ENCODE peak calls at places on chromosomes 6 and 20, in five cellular contexts. One of them, this sample, is unnamed.

GRCh38 chr6:142545147-142545546 is 243.3 kb downstream of the ADGRG6 start:
- DNase-seq in CD4-positive, alpha-beta T cell: no peak
- DNase-seq in RWPE1: no peak
- DNase-seq in HCT116: no peak
- DNase-seq in A673: no peak
- DNase-seq in this sample: no peak

GRCh38 chr6:3230275-3231212 is 3.1 kb upstream of the TUBB2B start:
- DNase-seq in CD4-positive, alpha-beta T cell: no peak
- DNase-seq in RWPE1: no peak
- DNase-seq in HCT116: no peak
- DNase-seq in A673: peak; percentile 80
- DNase-seq in this sample: peak; percentile 59

GRCh38 chr6:149436647-149437046 is 36.6 kb downstream of the SUMO4 start:
- DNase-seq in CD4-positive, alpha-beta T cell: no peak
- DNase-seq in RWPE1: no peak
- DNase-seq in HCT116: no peak
- DNase-seq in A673: no peak
- DNase-seq in this sample: no peak

GRCh38 chr20:14288341-14289330 is 48.8 kb downstream of the FLRT3 start:
- DNase-seq in CD4-positive, alpha-beta T cell: no peak
- DNase-seq in RWPE1: peak; percentile 90
- DNase-seq in HCT116: peak; percentile 72
- DNase-seq in A673: no peak
- DNase-seq in this sample: no peak

GRCh38 chr20:13469262-13469661 is 169.5 kb downstream of the TASP1 start:
- DNase-seq in CD4-positive, alpha-beta T cell: no peak
- DNase-seq in RWPE1: no peak
- DNase-seq in HCT116: no peak
- DNase-seq in A673: no peak
- DNase-seq in this sample: no peak

GRCh38 chr6:56902551-56903464 is 52.1 kb upstream of the BEND6 start:
- DNase-seq in CD4-positive, alpha-beta T cell: no peak
- DNase-seq in RWPE1: peak; percentile 44
- DNase-seq in HCT116: no peak
- DNase-seq in A673: peak; percentile 65
- DNase-seq in this sample: no peak

GRCh38 chr6:8229913-8230312 is 127.6 kb upstream of the EEF1E1 start:
- DNase-seq in CD4-positive, alpha-beta T cell: no peak
- DNase-seq in RWPE1: peak; percentile 46
- DNase-seq in HCT116: no peak
- DNase-seq in A673: no peak
- DNase-seq in this sample: no peak

GRCh38 chr20:20744170-20744725 is 31.8 kb upstream of the RALGAPA2 start:
- DNase-seq in CD4-positive, alpha-beta T cell: no peak
- DNase-seq in RWPE1: no peak
- DNase-seq in HCT116: no peak
- DNase-seq in A673: peak; percentile 75
- DNase-seq in this sample: no peak

GRCh38 chr20:21101453-21102251 is 4.5 kb downstream of the LINC00237 start:
- DNase-seq in CD4-positive, alpha-beta T cell: no peak
- DNase-seq in RWPE1: no peak
- DNase-seq in HCT116: no peak
- DNase-seq in A673: peak; percentile 33
- DNase-seq in this sample: no peak

GRCh38 chr6:7124631-7125030 is 16.9 kb downstream of the RREB1 start:
- DNase-seq in CD4-positive, alpha-beta T cell: no peak
- DNase-seq in RWPE1: no peak
- DNase-seq in HCT116: no peak
- DNase-seq in A673: no peak
- DNase-seq in this sample: no peak

GRCh38 chr6:134288538-134289203 is 29.2 kb downstream of the SGK1 start:
- DNase-seq in CD4-positive, alpha-beta T cell: no peak
- DNase-seq in RWPE1: peak; percentile 52
- DNase-seq in HCT116: no peak
- DNase-seq in A673: peak; percentile 68
- DNase-seq in this sample: no peak

GRCh38 chr20:43007525-43007924 is 182.2 kb downstream of the PTPRT start:
- DNase-seq in CD4-positive, alpha-beta T cell: no peak
- DNase-seq in RWPE1: no peak
- DNase-seq in HCT116: no peak
- DNase-seq in A673: no peak
- DNase-seq in this sample: no peak

GRCh38 chr20:34571753-34572152 is 13.2 kb downstream of the MAP1LC3A start:
- DNase-seq in CD4-positive, alpha-beta T cell: no peak
- DNase-seq in RWPE1: no peak
- DNase-seq in HCT116: no peak
- DNase-seq in A673: no peak
- DNase-seq in this sample: no peak

GRCh38 chr20:1469925-1470571 is 3.4 kb upstream of the NSFL1C start:
- DNase-seq in CD4-positive, alpha-beta T cell: no peak
- DNase-seq in RWPE1: peak; percentile 89
- DNase-seq in HCT116: peak; percentile 79
- DNase-seq in A673: peak; percentile 90
- DNase-seq in this sample: peak; percentile 7

GRCh38 chr6:13486679-13487121 is 700 bp downstream of the GFOD1 start:
- DNase-seq in CD4-positive, alpha-beta T cell: peak; percentile 59
- DNase-seq in RWPE1: peak; percentile 64
- DNase-seq in HCT116: no peak
- DNase-seq in A673: peak; percentile 74
- DNase-seq in this sample: peak; percentile 45

GRCh38 chr6:48671506-48671905 is 560.5 kb upstream of the PTCHD4 start:
- DNase-seq in CD4-positive, alpha-beta T cell: no peak
- DNase-seq in RWPE1: no peak
- DNase-seq in HCT116: no peak
- DNase-seq in A673: no peak
- DNase-seq in this sample: no peak

GRCh38 chr6:166553563-166554271 is 32.8 kb downstream of the RAMACL start:
- DNase-seq in CD4-positive, alpha-beta T cell: no peak
- DNase-seq in RWPE1: peak; percentile 78
- DNase-seq in HCT116: no peak
- DNase-seq in A673: no peak
- DNase-seq in this sample: no peak

GRCh38 chr6:166556336-166556735 is 30.1 kb downstream of the RAMACL start:
- DNase-seq in CD4-positive, alpha-beta T cell: no peak
- DNase-seq in RWPE1: no peak
- DNase-seq in HCT116: no peak
- DNase-seq in A673: no peak
- DNase-seq in this sample: no peak

GRCh38 chr6:166555066-166555465 is 31.4 kb downstream of the RAMACL start:
- DNase-seq in CD4-positive, alpha-beta T cell: no peak
- DNase-seq in RWPE1: no peak
- DNase-seq in HCT116: no peak
- DNase-seq in A673: no peak
- DNase-seq in this sample: no peak

GRCh38 chr6:166552600-166552999 is 33.9 kb downstream of the RAMACL start:
- DNase-seq in CD4-positive, alpha-beta T cell: no peak
- DNase-seq in RWPE1: no peak
- DNase-seq in HCT116: no peak
- DNase-seq in A673: no peak
- DNase-seq in this sample: no peak

DNA sequence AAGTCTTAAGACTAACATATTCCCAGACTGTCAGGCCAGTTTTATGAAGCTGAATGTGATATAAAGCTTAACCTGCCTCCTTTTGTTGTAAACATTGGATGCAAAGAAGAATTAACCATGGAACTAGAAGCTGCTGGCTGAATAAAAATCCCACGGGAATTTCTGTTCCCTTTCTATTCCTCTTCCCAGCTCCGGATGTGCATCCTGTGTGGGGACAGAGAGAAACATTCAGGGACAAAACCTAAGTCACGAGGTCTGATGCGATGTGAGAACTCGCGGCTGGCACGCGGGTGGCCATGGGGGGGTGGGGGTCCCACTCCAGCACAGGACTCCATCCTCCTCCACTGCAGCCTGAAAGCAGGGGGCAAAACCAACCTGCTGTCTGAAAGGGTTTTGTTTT is 32.2 kb downstream of the RAMACL start:
- DNase-seq in CD4-positive, alpha-beta T cell: no peak
- DNase-seq in RWPE1: no peak
- DNase-seq in HCT116: no peak
- DNase-seq in A673: no peak
- DNase-seq in this sample: no peak
- H3K27ac ChIP-seq in CD4-positive, alpha-beta T cell: no peak overlapping the region
- H3K27ac ChIP-seq in RWPE1: peak overlapping the region; percentile 39
- H3K27ac ChIP-seq in HCT116: no peak overlapping the region
- H3K27ac ChIP-seq in A673: no peak overlapping the region
- H3K27ac ChIP-seq in this sample: peak overlapping the region; percentile 9

DNA sequence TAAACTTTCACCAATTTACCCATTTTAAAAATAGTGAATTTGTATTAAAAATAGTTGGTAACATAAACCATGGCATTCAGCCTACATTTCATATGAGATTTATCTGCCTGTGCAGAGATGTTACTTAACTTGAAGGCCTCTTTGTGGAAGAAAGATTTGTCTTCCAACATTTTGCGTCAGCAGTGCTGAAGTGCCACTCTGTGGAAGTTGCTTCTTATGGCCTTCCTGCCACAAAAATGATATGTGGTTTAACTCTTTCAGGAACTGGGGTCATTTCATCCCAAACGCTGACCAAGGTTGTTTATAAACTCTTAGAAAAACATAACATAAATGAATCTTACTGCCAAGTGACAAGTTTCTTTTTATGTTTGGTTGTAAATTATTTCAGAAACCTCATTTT is 246.8 kb downstream of the ARID1B start:
- DNase-seq in CD4-positive, alpha-beta T cell: no peak
- DNase-seq in RWPE1: no peak
- DNase-seq in HCT116: no peak
- DNase-seq in A673: no peak
- DNase-seq in this sample: no peak
- H3K27ac ChIP-seq in CD4-positive, alpha-beta T cell: no peak overlapping the region
- H3K27ac ChIP-seq in RWPE1: no peak overlapping the region
- H3K27ac ChIP-seq in HCT116: no peak overlapping the region
- H3K27ac ChIP-seq in A673: no peak overlapping the region
- H3K27ac ChIP-seq in this sample: no peak overlapping the region

DNA sequence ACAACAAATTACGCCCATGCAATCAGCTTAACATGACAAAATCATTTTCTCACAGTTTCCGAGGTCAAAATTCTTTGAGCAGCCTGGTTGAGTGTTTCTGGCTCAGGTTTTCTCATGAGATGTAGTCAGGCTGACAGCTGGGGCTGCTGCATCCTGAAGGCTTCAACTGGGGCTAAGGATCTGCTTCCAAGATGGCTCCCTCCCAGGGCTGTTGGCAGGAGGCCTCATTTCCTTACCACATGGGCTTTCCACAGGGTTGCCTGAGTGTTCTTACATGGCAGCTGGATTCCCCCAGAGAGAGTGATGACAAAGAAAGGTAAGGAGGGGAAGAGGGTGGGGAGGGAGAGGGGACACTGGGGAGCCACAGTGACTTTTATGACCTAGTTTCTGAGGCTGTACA is 63.1 kb upstream of the NNAT start:
- DNase-seq in CD4-positive, alpha-beta T cell: no peak
- DNase-seq in RWPE1: no peak
- DNase-seq in HCT116: no peak
- DNase-seq in A673: no peak
- DNase-seq in this sample: no peak
- H3K27ac ChIP-seq in CD4-positive, alpha-beta T cell: no peak overlapping the region
- H3K27ac ChIP-seq in RWPE1: no peak overlapping the region
- H3K27ac ChIP-seq in HCT116: no peak overlapping the region
- H3K27ac ChIP-seq in A673: no peak overlapping the region
- H3K27ac ChIP-seq in this sample: no peak overlapping the region

GRCh38 chr6:132798820-132799538 is 542 bp upstream of the SLC18B1 start:
- DNase-seq in CD4-positive, alpha-beta T cell: peak; percentile 71
- DNase-seq in RWPE1: peak; percentile 66
- DNase-seq in HCT116: peak; percentile 76
- DNase-seq in A673: peak; percentile 71
- DNase-seq in this sample: peak; percentile 27
- H3K27ac ChIP-seq in CD4-positive, alpha-beta T cell: no peak overlapping the region
- H3K27ac ChIP-seq in RWPE1: no peak overlapping the region
- H3K27ac ChIP-seq in HCT116: no peak overlapping the region
- H3K27ac ChIP-seq in A673: peak overlapping the region; percentile 84
- H3K27ac ChIP-seq in this sample: peak overlapping the region; percentile 67

DNA sequence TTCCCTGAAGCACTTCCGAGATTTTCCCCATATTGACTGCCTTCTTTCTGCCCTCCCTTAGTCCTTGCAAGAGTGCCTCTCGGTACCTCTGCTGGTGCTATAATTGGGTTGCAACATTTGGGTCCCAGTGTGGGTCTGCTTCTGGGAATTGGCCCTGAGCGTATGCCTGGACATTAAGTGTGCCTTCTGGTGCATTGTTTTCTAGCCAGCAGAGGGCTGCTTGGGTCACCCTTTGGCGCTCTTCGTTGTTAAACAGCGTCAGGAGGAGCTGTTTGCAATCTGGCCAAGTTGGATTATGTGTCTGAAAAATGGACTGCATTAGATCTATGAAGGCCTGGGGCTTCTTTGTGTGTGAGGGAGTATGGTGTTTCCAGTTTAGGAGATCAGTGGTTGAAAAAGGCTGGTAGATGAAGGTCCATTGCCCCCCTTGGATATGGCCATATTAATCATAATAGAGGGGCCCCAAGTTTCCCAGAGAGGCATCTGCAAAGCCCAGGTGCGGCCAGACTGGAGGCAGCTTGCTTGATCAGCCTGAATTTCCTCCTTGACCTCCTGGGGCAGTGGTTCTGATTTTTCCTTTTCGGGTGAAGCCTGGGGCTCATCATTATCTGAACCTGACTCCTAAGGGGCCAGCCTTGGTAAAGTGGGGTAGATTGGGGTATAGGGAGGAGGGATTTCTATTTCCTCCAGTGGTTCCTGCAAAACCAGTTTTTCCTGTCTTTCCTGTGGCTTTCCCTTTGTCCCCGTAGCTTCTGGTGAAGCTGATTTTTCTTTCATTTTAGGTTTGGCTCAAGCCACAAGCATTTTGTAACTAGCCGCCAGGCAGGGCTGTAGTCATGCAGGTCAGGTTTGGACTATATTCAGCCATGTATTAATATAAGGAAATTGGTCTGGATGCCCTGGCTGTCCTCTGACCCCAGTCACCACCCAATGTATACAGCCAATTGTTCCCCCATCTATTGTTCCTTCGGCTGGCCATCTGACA is 85.4 kb upstream of the GPR6 start:
- DNase-seq in CD4-positive, alpha-beta T cell: no peak
- DNase-seq in RWPE1: peak; percentile 79
- DNase-seq in HCT116: peak; percentile 82
- DNase-seq in A673: no peak
- DNase-seq in this sample: no peak
- H3K27ac ChIP-seq in CD4-positive, alpha-beta T cell: no peak overlapping the region
- H3K27ac ChIP-seq in RWPE1: no peak overlapping the region
- H3K27ac ChIP-seq in HCT116: peak overlapping the region; percentile 40
- H3K27ac ChIP-seq in A673: no peak overlapping the region
- H3K27ac ChIP-seq in this sample: no peak overlapping the region

This sample was measured in caudate nucleus.